ENCODE peak calls at places on chromosomes 7 and 10, in four cellular contexts. T is NCI-H510A treated with DMSO at 0.1 percent for 48 hours; X is fibroblast of the conjunctiva; H is stimulated activated CD4-positive, alpha-beta T cell treated with anti-CD3 and anti-CD28 coated beads, Interleukin-2, amount 100 ng/mL, for 48 hours. S is an unnamed sample.

GRCh38 chr7:153088601-153089000 is 329.0 kb downstream of the ACTR3B start:
- DNase-seq in T (no peak), X (no peak), H (no peak), S (no peak)

GRCh38 chr10:105159268-105159667 is 518.2 kb downstream of the SORCS3 start:
- DNase-seq in T (no peak), X (no peak), H (no peak), S (no peak)

GRCh38 chr10:133123746-133124356 is 36.1 kb downstream of the ADGRA1 start:
- DNase-seq in T (no peak), X (no peak), H (no peak), S (no peak)

GRCh38 chr7:50450691-50451051 is 521 bp upstream of the FIGNL1 start:
- DNase-seq in T (peak; percentile 70), X (no peak), H (no peak), S (peak; percentile 11)

GRCh38 chr7:86823769-86824168 is 180.1 kb downstream of the GRM3 start:
- DNase-seq in T (no peak), X (no peak), H (no peak), S (no peak)

GRCh38 chr7:25594728-25595127 is 366.4 kb upstream of the NPVF start:
- DNase-seq in T (no peak), X (no peak), H (no peak), S (no peak)

GRCh38 chr7:40763319-40764287 is 628.8 kb downstream of the SUGCT start:
- DNase-seq in T (no peak), X (peak; percentile 10), H (no peak), S (no peak)

GRCh38 chr7:142864980-142865747 is 10.3 kb downstream of the EPHB6 start:
- DNase-seq in T (no peak), X (no peak), H (no peak), S (no peak)

GRCh38 chr10:84088626-84089025 is 50.7 kb upstream of the GHITM start:
- DNase-seq in T (no peak), X (no peak), H (no peak), S (no peak)

GRCh38 chr7:98785929-98786571 is 83.8 kb downstream of the TMEM130 start:
- DNase-seq in T (no peak), X (no peak), H (no peak), S (no peak)

GRCh38 chr10:71260622-71261325 is 48.4 kb downstream of the UNC5B start:
- DNase-seq in T (no peak), X (peak; percentile 80), H (no peak), S (no peak)

GRCh38 chr7:126696639-126697038 is 556.1 kb downstream of the GRM8 start:
- DNase-seq in T (no peak), X (no peak), H (no peak), S (no peak)

GRCh38 chr10:74949434-74949833 is 123.0 kb downstream of the KAT6B start:
- DNase-seq in T (no peak), X (no peak), H (no peak), S (no peak)

GRCh38 chr7:92057375-92057774 is 76.9 kb downstream of the CYP51A1 start:
- DNase-seq in T (peak; percentile 17), X (no peak), H (no peak), S (no peak)

GRCh38 chr7:6232534-6232933 is 39.9 kb downstream of the CYTH3 start:
- DNase-seq in T (no peak), X (no peak), H (no peak), S (no peak)

GRCh38 chr7:92179393-92179924 is 517 bp upstream of the LRRD1 start:
- DNase-seq in T (no peak), X (no peak), H (no peak), S (no peak)

GRCh38 chr7:96316949-96317348 is 4.9 kb downstream of the SLC25A13 start:
- DNase-seq in T (no peak), X (no peak), H (no peak), S (no peak)

GRCh38 chr7:129471402-129471827 is 30.9 kb upstream of the SMKR1 start:
- DNase-seq in T (no peak), X (no peak), H (no peak), S (no peak)

GRCh38 chr10:93630609-93631320 is 18.4 kb downstream of the PDE6C start:
- DNase-seq in T (no peak), X (no peak), H (no peak), S (no peak)

S was measured in stimulated activated naive B cell treated with anti-CD40 and anti-IgM and Interleukin-4, amounts not matched to agents 10 μg/mL and 1 μg/mL and 100 μg/mL, for 72 hours.